ENCODE peak calls at places on chromosomes 3 and 15, in five cellular contexts. K is spleen, I is HCT116, B is esophagus muscularis mucosa, F is GM23338. C is an unnamed sample. For H3K4me1, the result is how much of the 10 kb centered on the place peaks cover.

GRCh38 chr3:27722957-27723802 is 1.1 kb upstream of the EOMES start:
- DNase-seq in K (no peak), I (no peak), B (no peak), F (peak), C (no peak)

GRCh38 chr3:160449660-160450598 is at the start of gene TRIM59:
- DNase-seq in K (peak), I (peak), B (peak), F (peak), C (peak)

GRCh38 chr3:160665784-160666526 is 11.0 kb upstream of the ARL14 start:
- DNase-seq in K (no peak), I (no peak), B (no peak), F (no peak), C (no peak)

GRCh38 chr3:15959434-15959811 is 161.6 kb upstream of the ANKRD28 start:
- DNase-seq in K (no peak), I (no peak), B (no peak), F (no peak), C (no peak)

GRCh38 chr15:85956515-85957275 is 123.0 kb upstream of the AGBL1 start:
- DNase-seq in K (no peak), I (no peak), B (no peak), F (no peak), C (no peak)

GRCh38 chr3:59189561-59190338 is 139.9 kb upstream of the CFAP20DC start:
- DNase-seq in K (no peak), I (no peak), B (no peak), F (no peak), C (no peak)

GRCh38 chr3:56118968-56119367 is 349.3 kb downstream of the ERC2 start:
- DNase-seq in K (no peak), I (no peak), B (no peak), F (no peak), C (no peak)

GRCh38 chr3:123389338-123389910 is 59.5 kb downstream of the ADCY5 start:
- DNase-seq in K (peak), I (no peak), B (no peak), F (no peak), C (no peak)

GRCh38 chr3:159825216-159825854 is 163.3 kb upstream of the IL12A start:
- DNase-seq in K (no peak), I (no peak), B (no peak), F (no peak), C (no peak)

GRCh38 chr3:130490246-130490645 is 26.7 kb upstream of the COL6A6 start:
- DNase-seq in K (no peak), I (no peak), B (no peak), F (no peak), C (no peak)

GRCh38 chr15:50181206-50181982 is 602 bp upstream of the SLC27A2 start:
- DNase-seq in K (no peak), I (no peak), B (no peak), F (peak), C (no peak)

GRCh38 chr3:174949523-174949922 is 90.4 kb downstream of the NAALADL2 start:
- DNase-seq in K (no peak), I (no peak), B (no peak), F (no peak), C (no peak)

GRCh38 chr3:133667118-133667517 is 5.4 kb upstream of the TOPBP1 start:
- DNase-seq in K (no peak), I (no peak), B (no peak), F (no peak), C (no peak)

GRCh38 chr3:195692361-195692700 is 28.4 kb upstream of the MUC20 start:
- DNase-seq in K (no peak), I (no peak), B (peak), F (no peak), C (no peak)

GRCh38 chr3:176978441-176978840 is 218.8 kb downstream of the TBL1XR1 start:
- DNase-seq in K (no peak), I (no peak), B (no peak), F (no peak), C (no peak)

GRCh38 chr15:56017920-56018319 is 24.5 kb upstream of the NEDD4 start:
- DNase-seq in K (no peak), I (no peak), B (no peak), F (peak), C (no peak)

GRCh38 chr3:115930168-115930567 is 306.9 kb downstream of the GAP43 start:
- DNase-seq in K (no peak), I (no peak), B (no peak), F (no peak), C (no peak)

GRCh38 chr15:87365221-87365620 is 891.3 kb downstream of the NTRK3 start:
- DNase-seq in K (no peak), I (no peak), B (no peak), F (no peak), C (no peak)

GRCh38 chr15:84400820-84401219 is 165.2 kb downstream of the GOLGA6L4 start:
- DNase-seq in K (peak), I (no peak), B (peak), F (peak), C (no peak)

GRCh38 chr3:135017494-135017893 is 222.4 kb downstream of the EPHB1 start:
- DNase-seq in K (no peak), I (no peak), B (peak), F (no peak), C (no peak)

GRCh38 chr3:175983369-175983768 is 1124.2 kb downstream of the NAALADL2 start:
- DNase-seq in K (no peak), I (no peak), B (no peak), F (no peak), C (no peak)

GRCh38 chr3:71045917-71046282 is 537.6 kb downstream of the FOXP1 start:
- DNase-seq in K (no peak), I (no peak), B (peak), F (no peak), C (no peak)

GRCh38 chr15:66873856-66874255 is 171.8 kb downstream of the SMAD6 start:
- DNase-seq in K (no peak), I (no peak), B (peak), F (peak), C (no peak)

GRCh38 chr15:65362491-65362890 is 15.3 kb downstream of the IGDCC3 start:
- DNase-seq in K (peak), I (no peak), B (no peak), F (no peak), C (no peak)

GRCh38 chr3:177705976-177706866 is 508.9 kb upstream of the TBL1XR1 start:
- DNase-seq in K (no peak), I (no peak), B (no peak), F (no peak), C (no peak)

GRCh38 chr3:177597325-177598109 is 400.2 kb upstream of the TBL1XR1 start:
- DNase-seq in K (no peak), I (no peak), B (no peak), F (no peak), C (no peak)

GRCh38 chr15:59051867-59052861 is 52.8 kb upstream of the CCNB2 start:
- DNase-seq in K (no peak), I (no peak), B (no peak), F (no peak), C (no peak)

DNA sequence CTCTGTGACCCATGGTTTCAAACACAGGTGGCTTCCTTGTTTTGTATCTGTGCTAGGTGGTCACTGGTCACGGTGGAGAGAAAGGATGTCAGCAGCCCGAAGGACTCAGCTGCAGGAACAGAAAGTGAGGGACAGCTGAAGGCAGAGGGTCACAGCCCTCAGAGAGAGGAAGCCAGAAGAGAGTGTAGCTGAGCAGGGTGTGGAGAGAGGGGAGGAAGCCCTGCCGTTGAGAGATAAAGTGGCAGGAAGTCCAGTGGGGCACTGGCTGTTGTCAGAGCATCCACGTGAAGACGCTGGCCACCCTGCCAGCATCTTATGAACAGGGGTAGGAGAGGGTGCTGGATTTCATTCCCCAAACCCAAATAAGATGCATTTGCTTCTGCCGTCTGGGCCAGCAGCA is 36.9 kb downstream of the LIMD1 start:
- DNase-seq in K (peak), I (no peak), B (no peak), F (no peak), C (no peak)
- H3K27ac ChIP-seq in K (peak), I (no peak), B (peak), F (peak), C (no peak)

DNA sequence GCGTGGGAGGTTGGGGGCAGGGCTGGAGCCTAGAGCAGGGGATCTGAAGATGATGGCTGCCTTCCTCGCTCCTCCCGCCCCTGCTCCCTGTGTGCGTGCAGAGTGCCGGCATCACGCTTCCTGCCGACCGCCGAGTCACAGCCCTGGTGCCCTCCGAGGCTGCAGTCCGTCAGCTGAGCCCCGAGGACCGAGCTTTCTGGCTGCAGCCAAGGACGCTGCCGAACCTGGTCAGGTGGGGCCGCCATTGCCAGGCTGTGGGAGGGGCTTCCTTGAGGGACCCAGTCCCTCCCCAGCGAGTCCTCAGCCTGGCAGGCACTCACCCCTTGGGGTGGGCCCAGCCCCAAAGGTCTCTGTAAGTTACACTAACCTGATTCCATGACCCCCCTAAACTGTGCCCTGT is 17.6 kb downstream of the STAB1 start:
- DNase-seq in K (no peak), I (no peak), B (no peak), F (peak), C (no peak)
- TF ChIP-seq POLR2AphosphoS5 in K (peak), I (no peak), B (no peak), F (no peak), C (no peak)

GRCh38 chr3:153881201-153881600 is 240.0 kb upstream of the ARHGEF26 start:
- DNase-seq in K (no peak), I (no peak), B (no peak), F (no peak), C (no peak)

DNA sequence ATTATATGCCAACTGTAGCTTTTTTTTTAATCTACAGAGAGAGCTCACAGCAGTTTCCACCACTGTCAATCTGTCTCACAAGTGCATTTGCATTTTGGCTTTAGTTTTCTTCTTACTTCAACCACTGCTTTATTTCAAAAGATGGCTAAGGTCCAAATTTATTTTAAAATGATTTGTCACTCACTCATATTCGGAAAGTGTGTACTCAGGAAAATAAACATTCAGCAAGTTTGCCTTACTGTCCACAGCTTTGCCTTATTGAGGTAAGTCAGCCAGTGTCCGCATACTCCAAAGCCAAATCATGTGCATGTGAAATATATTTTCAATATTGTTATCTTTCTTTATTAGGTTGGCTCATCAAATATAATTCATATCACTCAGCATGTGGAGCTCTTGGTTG is 240.7 kb upstream of the ARHGEF26 start:
- DNase-seq in K (no peak), I (no peak), B (no peak), F (no peak), C (no peak)
- H3K4me1 ChIP-seq in K (under half), I (under half), B (under half), F (under half), C (under half)

GRCh38 chr15:27124287-27124830 is 153.4 kb downstream of the GABRG3 start:
- DNase-seq in K (no peak), I (no peak), B (peak), F (no peak), C (no peak)
- H3K27ac ChIP-seq in K (no peak), I (no peak), B (no peak), F (no peak), C (no peak)